ENCODE peak calls at places on chromosomes 13 and 19, in four cellular contexts. One of them, this sample, is unnamed.

GRCh38 chr19:21705393-21705792 is 62.0 kb downstream of the ZNF100 start:
- DNase-seq in GM04503: no peak
- DNase-seq in SK-N-SH: no peak
- DNase-seq in NCI-H526: no peak
- DNase-seq in this sample: no peak

GRCh38 chr19:3775831-3776230 is 3.8 kb upstream of the RAX2 start:
- DNase-seq in NCI-H526: no peak
- DNase-seq in GM04503: no peak
- DNase-seq in SK-N-SH: no peak
- DNase-seq in this sample: no peak

GRCh38 chr19:48842744-48843162 is 6.5 kb upstream of the HSD17B14 start:
- DNase-seq in GM04503: no peak
- DNase-seq in SK-N-SH: peak
- DNase-seq in NCI-H526: peak
- DNase-seq in this sample: no peak

GRCh38 chr13:50521750-50522149 is 321.7 kb downstream of the DLEU7 start:
- DNase-seq in NCI-H526: no peak
- DNase-seq in SK-N-SH: no peak
- DNase-seq in GM04503: no peak
- DNase-seq in this sample: no peak

GRCh38 chr19:13396256-13397080 is 109.8 kb downstream of the CACNA1A start:
- DNase-seq in SK-N-SH: no peak
- DNase-seq in NCI-H526: no peak
- DNase-seq in GM04503: peak
- DNase-seq in this sample: no peak

GRCh38 chr13:102571075-102571474 is 25.7 kb upstream of the TPP2 start:
- DNase-seq in GM04503: no peak
- DNase-seq in SK-N-SH: peak
- DNase-seq in NCI-H526: peak
- DNase-seq in this sample: no peak

GRCh38 chr19:38453596-38453995 is 20.1 kb downstream of the RYR1 start:
- DNase-seq in SK-N-SH: no peak
- DNase-seq in GM04503: no peak
- DNase-seq in NCI-H526: no peak
- DNase-seq in this sample: no peak

GRCh38 chr19:24140099-24140498 is 53.1 kb downstream of the ZNF254 start:
- DNase-seq in NCI-H526: no peak
- DNase-seq in SK-N-SH: no peak
- DNase-seq in GM04503: peak
- DNase-seq in this sample: no peak

GRCh38 chr19:4464815-4465581 is 7.1 kb upstream of the HDGFL2 start:
- DNase-seq in GM04503: no peak
- DNase-seq in NCI-H526: no peak
- DNase-seq in SK-N-SH: no peak
- DNase-seq in this sample: no peak

GRCh38 chr19:33156354-33156753 is 24.4 kb downstream of the WDR88 start:
- DNase-seq in NCI-H526: no peak
- DNase-seq in GM04503: no peak
- DNase-seq in SK-N-SH: no peak
- DNase-seq in this sample: no peak

GRCh38 chr19:42032428-42032827 is 37.6 kb downstream of the GRIK5 start:
- DNase-seq in SK-N-SH: no peak
- DNase-seq in GM04503: no peak
- DNase-seq in NCI-H526: peak
- DNase-seq in this sample: no peak

GRCh38 chr19:1098177-1099051 is 3.2 kb upstream of the POLR2E start:
- DNase-seq in SK-N-SH: no peak
- DNase-seq in NCI-H526: no peak
- DNase-seq in GM04503: no peak
- DNase-seq in this sample: no peak

GRCh38 chr13:37919329-37919880 is 49.8 kb upstream of the TRPC4 start:
- DNase-seq in GM04503: no peak
- DNase-seq in SK-N-SH: no peak
- DNase-seq in NCI-H526: no peak
- DNase-seq in this sample: no peak

GRCh38 chr13:30757026-30757425 is 21.7 kb downstream of the ALOX5AP start:
- DNase-seq in NCI-H526: no peak
- DNase-seq in SK-N-SH: peak
- DNase-seq in GM04503: no peak
- DNase-seq in this sample: no peak

This sample was measured in NK-92 treated with Interleukin-12 subunit alpha and Interleukin-12 subunit beta, amount 100 ng/mL, for 24 hours.